ENCODE peak calls at places on chromosomes 3 and 15, in four cellular contexts. V, L, Z and O are unnamed samples.

GRCh38 chr3:43729707-43730399 is 39.1 kb downstream of the ABHD5 start:
- DNase-seq in V (no peak), L (no peak), Z (no peak), O (no peak)

GRCh38 chr3:122560680-122561079 is 3.4 kb downstream of the PARP9 start:
- DNase-seq in V (peak), L (peak), Z (peak), O (peak)

GRCh38 chr3:119891944-119892721 is 110.2 kb downstream of the NR1I2 start:
- DNase-seq in V (peak), L (peak), Z (peak), O (peak)

GRCh38 chr3:18725668-18726407 is 300.7 kb upstream of the SATB1 start:
- DNase-seq in V (peak), L (no peak), Z (no peak), O (no peak)

GRCh38 chr15:63195257-63196023 is 6.0 kb downstream of the RAB8B start:
- DNase-seq in V (no peak), L (peak), Z (no peak), O (no peak)

GRCh38 chr3:52787672-52788625 is 6.6 kb upstream of the ITIH3 start:
- DNase-seq in V (no peak), L (no peak), Z (no peak), O (no peak)

GRCh38 chr15:83250766-83251165 is 33.7 kb downstream of the BNC1 start:
- DNase-seq in V (no peak), L (peak), Z (no peak), O (no peak)

GRCh38 chr3:120102674-120103073 is 8.4 kb upstream of the GSK3B start:
- DNase-seq in V (no peak), L (no peak), Z (no peak), O (no peak)

GRCh38 chr3:128697336-128697735 is 28.6 kb upstream of the RAB7A start:
- DNase-seq in V (no peak), L (no peak), Z (no peak), O (no peak)

GRCh38 chr3:112111785-112112402 is 21.2 kb downstream of the GCSAM start:
- DNase-seq in V (peak), L (peak), Z (peak), O (peak)

GRCh38 chr3:106119691-106120090 is 250.9 kb upstream of the CBLB start:
- DNase-seq in V (no peak), L (peak), Z (peak), O (peak)

GRCh38 chr15:70826634-70827033 is 27.3 kb downstream of the LARP6 start:
- DNase-seq in V (no peak), L (peak), Z (peak), O (peak)

GRCh38 chr15:52486003-52486996 is 42.4 kb downstream of the MYO5A start:
- DNase-seq in V (no peak), L (no peak), Z (no peak), O (no peak)

GRCh38 chr3:60948488-60948887 is 302.8 kb downstream of the FHIT start:
- DNase-seq in V (no peak), L (peak), Z (no peak), O (no peak)